ENCODE peak calls at places on chromosomes 13 and 19, in eight cellular contexts. One of them, this sample, is unnamed.
A peak's percentile ranks its signal among the peaks of the same experiment; 100 is the strongest.

GRCh38 chr19:55449469-55449868 is 6.4 kb upstream of the SHISA7 start:
- DNase-seq in OCI-LY7: no peak
- DNase-seq in hepatocyte: no peak
- DNase-seq in GM23338: no peak
- DNase-seq in GM23248: no peak
- DNase-seq in SK-N-SH: no peak
- DNase-seq in neural progenitor cell: peak; percentile 44
- DNase-seq in HCT116: no peak
- DNase-seq in this sample: no peak

GRCh38 chr19:17834350-17835181 is 13.2 kb downstream of the JAK3 start:
- DNase-seq in GM23248: peak; percentile 7
- DNase-seq in hepatocyte: no peak
- DNase-seq in SK-N-SH: no peak
- DNase-seq in GM23338: peak; percentile 74
- DNase-seq in HCT116: no peak
- DNase-seq in neural progenitor cell: peak; percentile 58
- DNase-seq in OCI-LY7: no peak
- DNase-seq in this sample: no peak

GRCh38 chr13:48571121-48571901 is 38.4 kb upstream of the RCBTB2 start:
- DNase-seq in HCT116: no peak
- DNase-seq in GM23248: peak; percentile 72
- DNase-seq in hepatocyte: peak; percentile 38
- DNase-seq in OCI-LY7: peak; percentile 30
- DNase-seq in SK-N-SH: no peak
- DNase-seq in neural progenitor cell: no peak
- DNase-seq in GM23338: no peak
- DNase-seq in this sample: no peak

GRCh38 chr13:35552172-35552844 is 75.8 kb upstream of the MAB21L1 start:
- DNase-seq in HCT116: no peak
- DNase-seq in hepatocyte: no peak
- DNase-seq in neural progenitor cell: no peak
- DNase-seq in OCI-LY7: no peak
- DNase-seq in GM23248: peak; percentile 45
- DNase-seq in GM23338: no peak
- DNase-seq in SK-N-SH: no peak
- DNase-seq in this sample: peak; percentile 81

GRCh38 chr19:49127674-49128544 is 8.6 kb downstream of the PPFIA3 start:
- DNase-seq in GM23338: peak; percentile 99
- DNase-seq in HCT116: peak; percentile 95
- DNase-seq in OCI-LY7: peak; percentile 96
- DNase-seq in SK-N-SH: peak; percentile 99
- DNase-seq in neural progenitor cell: peak; percentile 97
- DNase-seq in GM23248: peak; percentile 98
- DNase-seq in hepatocyte: peak; percentile 98
- DNase-seq in this sample: peak; percentile 90

GRCh38 chr13:44757671-44758070 is 181.5 kb upstream of the TSC22D1 start:
- DNase-seq in GM23248: no peak
- DNase-seq in hepatocyte: no peak
- DNase-seq in GM23338: no peak
- DNase-seq in neural progenitor cell: no peak
- DNase-seq in SK-N-SH: no peak
- DNase-seq in OCI-LY7: no peak
- DNase-seq in HCT116: no peak
- DNase-seq in this sample: no peak

GRCh38 chr19:41564515-41565383 is 11.2 kb upstream of the CEACAM21 start:
- DNase-seq in OCI-LY7: no peak
- DNase-seq in GM23248: peak; percentile 47
- DNase-seq in hepatocyte: no peak
- DNase-seq in HCT116: no peak
- DNase-seq in GM23338: peak; percentile 69
- DNase-seq in neural progenitor cell: peak; percentile 32
- DNase-seq in SK-N-SH: peak; percentile 21
- DNase-seq in this sample: no peak

GRCh38 chr13:45779901-45780300 is 71.7 kb downstream of the SIAH3 start:
- DNase-seq in neural progenitor cell: no peak
- DNase-seq in hepatocyte: no peak
- DNase-seq in HCT116: no peak
- DNase-seq in OCI-LY7: no peak
- DNase-seq in GM23248: no peak
- DNase-seq in GM23338: no peak
- DNase-seq in SK-N-SH: no peak
- DNase-seq in this sample: no peak

GRCh38 chr19:44577566-44577874 is 35.8 kb upstream of the IGSF23 start:
- DNase-seq in GM23338: no peak
- DNase-seq in neural progenitor cell: no peak
- DNase-seq in hepatocyte: no peak
- DNase-seq in OCI-LY7: no peak
- DNase-seq in GM23248: no peak
- DNase-seq in SK-N-SH: no peak
- DNase-seq in HCT116: no peak
- DNase-seq in this sample: no peak

GRCh38 chr13:107964356-107964755 is 251.0 kb downstream of the LIG4 start:
- DNase-seq in hepatocyte: no peak
- DNase-seq in GM23248: no peak
- DNase-seq in HCT116: no peak
- DNase-seq in GM23338: no peak
- DNase-seq in neural progenitor cell: no peak
- DNase-seq in SK-N-SH: no peak
- DNase-seq in OCI-LY7: no peak
- DNase-seq in this sample: no peak

GRCh38 chr13:76853481-76853880 is 32.7 kb downstream of the KCTD12 start:
- DNase-seq in GM23248: no peak
- DNase-seq in hepatocyte: no peak
- DNase-seq in OCI-LY7: no peak
- DNase-seq in SK-N-SH: no peak
- DNase-seq in HCT116: no peak
- DNase-seq in neural progenitor cell: no peak
- DNase-seq in GM23338: no peak
- DNase-seq in this sample: peak; percentile 65

GRCh38 chr13:104586010-104586746 is 1520.0 kb upstream of the SLC10A2 start:
- DNase-seq in OCI-LY7: no peak
- DNase-seq in GM23248: no peak
- DNase-seq in SK-N-SH: no peak
- DNase-seq in HCT116: peak; percentile 18
- DNase-seq in GM23338: peak; percentile 6
- DNase-seq in neural progenitor cell: no peak
- DNase-seq in hepatocyte: peak; percentile 24
- DNase-seq in this sample: peak; percentile 73

GRCh38 chr19:5805465-5806132 is 732 bp downstream of the NRTN start:
- DNase-seq in hepatocyte: peak; percentile 92
- DNase-seq in SK-N-SH: peak; percentile 91
- DNase-seq in HCT116: no peak
- DNase-seq in neural progenitor cell: peak; percentile 97
- DNase-seq in GM23338: peak; percentile 97
- DNase-seq in OCI-LY7: peak; percentile 80
- DNase-seq in GM23248: peak; percentile 71
- DNase-seq in this sample: peak; percentile 82

GRCh38 chr13:105806335-105806920 is 729.0 kb downstream of the EFNB2 start:
- DNase-seq in hepatocyte: no peak
- DNase-seq in neural progenitor cell: no peak
- DNase-seq in OCI-LY7: no peak
- DNase-seq in SK-N-SH: no peak
- DNase-seq in GM23248: no peak
- DNase-seq in GM23338: no peak
- DNase-seq in HCT116: no peak
- DNase-seq in this sample: no peak

GRCh38 chr13:59747529-59747928 is 416.2 kb downstream of the DIAPH3 start:
- DNase-seq in neural progenitor cell: peak; percentile 7
- DNase-seq in OCI-LY7: peak; percentile 7
- DNase-seq in SK-N-SH: no peak
- DNase-seq in GM23248: no peak
- DNase-seq in GM23338: peak; percentile 38
- DNase-seq in HCT116: peak; percentile 3
- DNase-seq in hepatocyte: no peak
- DNase-seq in this sample: peak; percentile 2

GRCh38 chr19:1531587-1531986 is 7.7 kb downstream of the PLK5 start:
- DNase-seq in hepatocyte: no peak
- DNase-seq in GM23338: no peak
- DNase-seq in OCI-LY7: no peak
- DNase-seq in SK-N-SH: no peak
- DNase-seq in GM23248: no peak
- DNase-seq in neural progenitor cell: no peak
- DNase-seq in HCT116: no peak
- DNase-seq in this sample: no peak

GRCh38 chr19:49590971-49591730 is at the start of gene PRR12:
- DNase-seq in GM23248: peak; percentile 84
- DNase-seq in GM23338: peak; percentile 83
- DNase-seq in OCI-LY7: peak; percentile 83
- DNase-seq in hepatocyte: peak; percentile 80
- DNase-seq in neural progenitor cell: peak; percentile 88
- DNase-seq in HCT116: no peak
- DNase-seq in SK-N-SH: peak; percentile 89
- DNase-seq in this sample: peak; percentile 70

GRCh38 chr13:93794197-93794885 is 567.7 kb downstream of the GPC6 start:
- DNase-seq in HCT116: no peak
- DNase-seq in OCI-LY7: no peak
- DNase-seq in SK-N-SH: no peak
- DNase-seq in GM23338: no peak
- DNase-seq in hepatocyte: no peak
- DNase-seq in GM23248: peak; percentile 8
- DNase-seq in neural progenitor cell: no peak
- DNase-seq in this sample: no peak

GRCh38 chr19:50358483-50359431 is 6.7 kb downstream of the NAPSA start:
- DNase-seq in HCT116: no peak
- DNase-seq in GM23338: no peak
- DNase-seq in GM23248: peak; percentile 17
- DNase-seq in OCI-LY7: no peak
- DNase-seq in SK-N-SH: peak; percentile 89
- DNase-seq in hepatocyte: no peak
- DNase-seq in neural progenitor cell: no peak
- DNase-seq in this sample: peak; percentile 32

GRCh38 chr13:78820541-78820940 is 161.6 kb upstream of the OBI1 start:
- DNase-seq in SK-N-SH: no peak
- DNase-seq in GM23248: no peak
- DNase-seq in HCT116: no peak
- DNase-seq in OCI-LY7: no peak
- DNase-seq in hepatocyte: no peak
- DNase-seq in neural progenitor cell: peak; percentile 25
- DNase-seq in GM23338: no peak
- DNase-seq in this sample: no peak

GRCh38 chr13:73336789-73337188 is 278.0 kb downstream of the KLF5 start:
- DNase-seq in GM23338: peak; percentile 5
- DNase-seq in GM23248: no peak
- DNase-seq in hepatocyte: no peak
- DNase-seq in HCT116: no peak
- DNase-seq in neural progenitor cell: no peak
- DNase-seq in SK-N-SH: no peak
- DNase-seq in OCI-LY7: no peak
- DNase-seq in this sample: peak; percentile 93

GRCh38 chr19:11738746-11739620 is at the start of gene ZNF823:
- DNase-seq in hepatocyte: peak; percentile 99
- DNase-seq in OCI-LY7: peak; percentile 99
- DNase-seq in SK-N-SH: peak; percentile 95
- DNase-seq in neural progenitor cell: peak; percentile 99
- DNase-seq in GM23248: peak; percentile 98
- DNase-seq in GM23338: peak; percentile 100
- DNase-seq in HCT116: peak; percentile 99
- DNase-seq in this sample: peak; percentile 100
- TF ChIP-seq EZH2phosphoT487 in hepatocyte: no peak
- TF ChIP-seq EZH2phosphoT487 in OCI-LY7: no peak
- TF ChIP-seq EZH2phosphoT487 in SK-N-SH: no peak
- TF ChIP-seq EZH2phosphoT487 in neural progenitor cell: no peak
- TF ChIP-seq EZH2phosphoT487 in GM23248: no peak
- TF ChIP-seq EZH2phosphoT487 in GM23338: no peak
- TF ChIP-seq EZH2phosphoT487 in HCT116: no peak
- TF ChIP-seq EZH2phosphoT487 in this sample: no peak

GRCh38 chr19:39679056-39679790 is 23.5 kb downstream of the LGALS16 start:
- DNase-seq in OCI-LY7: no peak
- DNase-seq in hepatocyte: no peak
- DNase-seq in SK-N-SH: no peak
- DNase-seq in neural progenitor cell: no peak
- DNase-seq in GM23248: no peak
- DNase-seq in HCT116: no peak
- DNase-seq in GM23338: no peak
- DNase-seq in this sample: no peak
- H3K4me2 ChIP-seq in OCI-LY7: no peak overlapping the region
- H3K4me2 ChIP-seq in hepatocyte: no peak overlapping the region
- H3K4me2 ChIP-seq in SK-N-SH: peak overlapping the region; percentile 30
- H3K4me2 ChIP-seq in neural progenitor cell: no peak overlapping the region
- H3K4me2 ChIP-seq in GM23248: no peak overlapping the region
- H3K4me2 ChIP-seq in HCT116: no peak overlapping the region
- H3K4me2 ChIP-seq in GM23338: no peak overlapping the region
- H3K4me2 ChIP-seq in this sample: no peak overlapping the region

DNA sequence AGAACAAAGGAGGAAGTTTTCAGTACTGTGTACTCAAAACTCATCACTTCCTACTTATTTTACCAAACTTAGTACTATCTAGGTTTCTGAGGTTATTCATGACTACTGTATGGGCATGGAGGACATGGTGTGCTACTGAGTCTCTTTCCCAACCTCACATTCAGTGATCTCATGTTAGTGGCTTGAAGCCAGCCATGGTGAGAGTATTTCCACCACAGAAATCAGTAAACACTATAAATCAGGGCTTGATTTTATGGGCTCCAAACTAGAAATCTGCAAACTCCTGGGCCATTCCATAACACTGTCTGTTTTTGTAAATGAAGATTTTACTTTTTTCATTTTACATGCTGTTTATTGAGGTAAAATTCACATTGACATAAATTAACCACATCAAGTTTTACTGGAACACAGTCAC is 19.7 kb downstream of the MED26 start:
- DNase-seq in OCI-LY7: no peak
- DNase-seq in GM23338: no peak
- DNase-seq in HCT116: no peak
- DNase-seq in GM23248: peak; percentile 94
- DNase-seq in neural progenitor cell: no peak
- DNase-seq in SK-N-SH: no peak
- DNase-seq in hepatocyte: peak; percentile 56
- DNase-seq in this sample: peak; percentile 61
- TF ChIP-seq EZH2phosphoT487 in OCI-LY7: no peak
- TF ChIP-seq EZH2phosphoT487 in GM23338: no peak
- TF ChIP-seq EZH2phosphoT487 in HCT116: no peak
- TF ChIP-seq EZH2phosphoT487 in GM23248: peak; percentile 92
- TF ChIP-seq EZH2phosphoT487 in neural progenitor cell: no peak
- TF ChIP-seq EZH2phosphoT487 in SK-N-SH: no peak
- TF ChIP-seq EZH2phosphoT487 in hepatocyte: no peak
- TF ChIP-seq EZH2phosphoT487 in this sample: no peak

DNA sequence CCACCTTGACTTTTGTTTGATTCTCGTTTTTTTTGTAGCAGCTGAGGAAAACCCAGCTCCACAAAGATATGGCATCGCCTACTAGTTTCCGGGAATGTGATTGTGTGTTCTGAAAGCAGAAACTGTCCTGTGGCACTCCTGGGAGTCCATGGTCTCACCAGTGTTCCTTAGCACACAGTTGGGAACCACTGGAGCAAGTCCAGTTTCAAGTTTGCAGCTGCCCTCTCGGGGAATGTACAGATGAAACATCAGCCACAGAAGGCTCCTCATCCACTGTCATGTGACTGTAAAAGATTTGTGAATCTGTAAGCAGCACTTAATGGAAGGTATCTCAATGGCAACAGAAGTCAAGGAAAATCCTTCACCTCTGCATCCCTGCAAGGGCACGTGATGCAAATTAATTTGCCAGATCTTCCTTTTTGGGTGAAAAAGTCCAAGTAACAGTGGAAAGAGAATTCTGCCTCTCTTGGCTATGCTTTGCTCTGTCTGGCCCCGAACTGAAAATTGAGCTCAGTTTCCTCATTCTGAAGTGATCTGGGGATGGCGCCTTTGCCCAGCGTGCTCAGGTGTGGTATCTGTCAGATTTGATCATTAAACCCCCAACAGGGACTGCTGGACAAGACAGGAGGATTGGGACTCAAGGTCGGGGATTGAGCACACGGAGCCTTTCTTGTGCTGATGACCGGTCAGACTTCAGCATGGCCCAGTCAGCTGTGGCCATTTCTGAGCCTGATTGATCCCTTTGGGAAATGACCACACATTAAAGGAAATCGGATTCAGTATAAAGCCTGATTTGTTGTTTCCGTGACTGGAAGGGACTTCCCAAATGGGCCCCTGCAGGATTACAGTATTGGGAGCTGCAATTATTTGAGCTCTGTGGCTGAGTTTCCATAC is 58.8 kb downstream of the ING1 start:
- DNase-seq in hepatocyte: no peak
- DNase-seq in HCT116: no peak
- DNase-seq in GM23338: no peak
- DNase-seq in neural progenitor cell: no peak
- DNase-seq in SK-N-SH: no peak
- DNase-seq in OCI-LY7: no peak
- DNase-seq in GM23248: no peak
- DNase-seq in this sample: no peak
- H3K4me2 ChIP-seq in hepatocyte: no peak overlapping the region
- H3K4me2 ChIP-seq in HCT116: no peak overlapping the region
- H3K4me2 ChIP-seq in GM23338: no peak overlapping the region
- H3K4me2 ChIP-seq in neural progenitor cell: no peak overlapping the region
- H3K4me2 ChIP-seq in SK-N-SH: no peak overlapping the region
- H3K4me2 ChIP-seq in OCI-LY7: no peak overlapping the region
- H3K4me2 ChIP-seq in GM23248: no peak overlapping the region
- H3K4me2 ChIP-seq in this sample: no peak overlapping the region